ENCODE peak calls at places on chromosomes 13 and 19, in eight cellular contexts. M is IMR-90, T is tibial nerve, G is GM20000, U is activated B cell treated with CpG ODN at 0.5 μM for 24 hours, V is BJ, N is breast epithelium, Z is left lung. A is an unnamed sample.

GRCh38 chr13:67230774-67231480 is 791 bp upstream of the PCDH9 start:
- DNase-seq in M (peak), Z (peak), N (peak), T (peak), G (peak), U (peak), V (no peak), A (peak)

GRCh38 chr13:46614582-46614981 is 61.6 kb downstream of the LRCH1 start:
- DNase-seq in N (no peak), G (no peak), V (no peak), T (no peak), Z (no peak), M (peak), U (no peak), A (no peak)

GRCh38 chr13:112575295-112575622 is 12.7 kb downstream of the TUBGCP3 start:
- DNase-seq in Z (no peak), U (no peak), N (no peak), V (no peak), G (no peak), T (no peak), M (no peak), A (no peak)

GRCh38 chr13:76972430-76972829 is 19.5 kb upstream of the CLN5 start:
- DNase-seq in V (no peak), G (no peak), N (no peak), U (no peak), Z (no peak), M (no peak), T (no peak), A (no peak)

GRCh38 chr13:40549500-40550094 is 116.8 kb downstream of the FOXO1 start:
- DNase-seq in T (no peak), U (no peak), V (peak), G (no peak), Z (no peak), M (no peak), N (no peak), A (no peak)

GRCh38 chr19:16330368-16330801 is 5.8 kb downstream of the KLF2 start:
- DNase-seq in Z (peak), U (peak), V (no peak), G (peak), N (no peak), M (peak), T (no peak), A (peak)

GRCh38 chr19:48194041-48194871 is 23.8 kb downstream of the ZSWIM9 start:
- DNase-seq in U (no peak), N (no peak), Z (no peak), T (no peak), M (peak), G (peak), V (no peak), A (no peak)

GRCh38 chr19:39310558-39311311 is 9.9 kb downstream of the LRFN1 start:
- DNase-seq in T (no peak), V (no peak), U (no peak), Z (peak), G (peak), N (no peak), M (no peak), A (no peak)

GRCh38 chr19:45153339-45154063 is 7.3 kb downstream of the NKPD1 start:
- DNase-seq in Z (no peak), M (peak), T (no peak), U (peak), G (peak), V (no peak), N (no peak), A (no peak)

GRCh38 chr19:13825489-13826475 is 30.5 kb downstream of the ZSWIM4 start:
- DNase-seq in U (no peak), N (no peak), M (no peak), G (no peak), T (no peak), Z (peak), V (no peak), A (no peak)

GRCh38 chr19:58328999-58329398 is 2.2 kb downstream of the ZSCAN22 start:
- DNase-seq in Z (no peak), U (no peak), T (no peak), N (no peak), M (no peak), V (no peak), G (no peak), A (no peak)
- TF ChIP-seq CTCF in Z (no peak), U (no peak), T (no peak), N (no peak), M (no peak), V (no peak), G (no peak), A (no peak)

GRCh38 chr19:49987159-49987698 is 26.3 kb upstream of the SIGLEC11 start:
- DNase-seq in T (peak), Z (peak), G (peak), V (peak), M (peak), N (peak), U (peak), A (peak)
- TF ChIP-seq CTCF in T (no peak), Z (peak), G (no peak), V (no peak), M (peak), N (peak), U (no peak), A (no peak)

GRCh38 chr19:18771328-18772242 is 19.5 kb downstream of the COMP start:
- DNase-seq in Z (no peak), V (no peak), U (no peak), T (no peak), M (no peak), G (peak), N (no peak), A (no peak)
- TF ChIP-seq CTCF in Z (no peak), V (peak), U (no peak), T (no peak), M (peak), G (no peak), N (no peak), A (peak)

DNA sequence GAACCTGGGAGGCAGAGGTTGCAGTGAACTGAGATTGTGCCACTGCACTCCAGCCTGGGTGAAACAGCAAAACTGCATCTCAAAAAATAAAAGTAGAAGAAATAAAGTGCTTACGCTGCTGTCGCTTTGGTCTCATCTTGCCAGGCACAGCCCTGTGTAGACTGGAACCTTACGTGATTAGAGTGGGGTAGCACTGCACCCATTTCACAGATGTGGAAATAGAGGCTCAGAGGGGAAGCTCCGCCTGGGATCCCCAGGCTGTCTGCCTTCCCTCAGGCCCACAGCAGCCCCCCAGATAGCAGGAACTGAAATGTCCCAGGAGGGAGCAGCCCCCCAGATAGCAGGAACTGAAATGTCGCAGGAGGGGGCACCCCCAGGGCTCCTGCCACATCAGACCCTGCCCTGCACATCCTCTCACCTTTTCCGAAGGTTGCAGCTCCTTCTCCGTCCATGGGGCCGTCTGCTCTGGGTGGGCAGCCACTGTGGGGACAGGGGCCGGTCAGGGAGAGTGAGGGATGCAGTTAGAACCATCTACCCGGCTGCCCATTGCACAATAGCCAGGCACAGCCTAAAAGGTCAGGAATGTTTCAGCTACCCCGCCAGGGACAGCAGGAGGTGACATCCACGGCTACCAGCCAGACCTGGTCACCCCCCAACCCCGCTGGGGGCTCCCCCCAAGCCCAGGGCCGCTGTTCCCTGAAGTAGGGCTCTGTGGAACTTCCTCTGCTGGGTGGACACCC is 1.9 kb downstream of the PLIN4 start:
- DNase-seq in M (no peak), N (no peak), U (no peak), T (no peak), V (no peak), G (no peak), Z (no peak), A (no peak)
- TF ChIP-seq CTCF in M (no peak), N (no peak), U (no peak), T (no peak), V (no peak), G (no peak), Z (no peak), A (no peak)

GRCh38 chr13:79340490-79340889 is 65.6 kb downstream of the RBM26 start:
- DNase-seq in V (no peak), U (no peak), T (no peak), N (no peak), Z (no peak), M (no peak), G (no peak), A (no peak)
- TF ChIP-seq CTCF in V (no peak), U (no peak), T (no peak), N (no peak), Z (no peak), M (no peak), G (no peak), A (peak)

GRCh38 chr19:11698231-11698630 is 40.5 kb downstream of the ZNF823 start:
- DNase-seq in N (no peak), M (no peak), V (no peak), U (no peak), T (no peak), G (no peak), Z (no peak), A (no peak)

GRCh38 chr19:11694533-11695439 is 44.0 kb downstream of the ZNF823 start:
- DNase-seq in U (peak), Z (peak), N (peak), G (peak), T (peak), M (peak), V (peak), A (peak)

GRCh38 chr19:11697284-11697855 is 41.4 kb downstream of the ZNF823 start:
- DNase-seq in V (no peak), G (no peak), N (no peak), M (no peak), Z (no peak), U (no peak), T (no peak), A (no peak)

GRCh38 chr19:11693505-11694499 is 44.9 kb downstream of the ZNF823 start:
- DNase-seq in N (no peak), Z (no peak), M (peak), T (no peak), U (no peak), G (no peak), V (peak), A (peak)

DNA sequence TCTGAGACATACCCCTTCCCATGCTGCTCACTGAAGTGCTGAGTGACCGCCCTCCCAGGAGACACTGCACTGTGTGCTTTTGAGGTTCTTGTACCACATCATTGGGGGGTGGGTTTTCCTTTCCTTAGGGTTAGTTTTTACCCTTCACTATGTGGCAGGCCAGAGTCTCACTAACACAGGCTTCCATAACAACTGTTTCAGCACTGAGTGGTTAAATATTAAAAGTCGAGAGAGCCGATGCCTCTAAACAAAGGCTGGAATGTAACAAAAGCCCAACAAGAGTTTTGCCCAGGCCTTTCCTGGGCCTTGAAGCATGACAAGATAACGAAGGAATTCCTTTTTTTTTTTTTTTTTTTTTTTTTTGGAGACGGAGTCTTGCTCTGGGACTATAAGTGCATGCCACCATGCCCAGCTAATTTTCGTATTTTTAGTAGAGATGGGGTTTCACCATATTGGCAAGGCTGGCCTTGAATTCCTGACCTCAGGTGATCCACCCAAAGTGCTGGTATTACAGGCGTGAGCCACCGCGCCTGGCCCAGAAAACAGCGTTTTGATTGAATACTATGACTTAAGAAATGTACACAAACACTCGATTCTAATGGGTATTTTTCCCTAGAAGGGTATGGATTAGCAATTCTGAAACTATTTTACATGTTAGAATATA is 46.5 kb downstream of the ZNF823 start:
- DNase-seq in T (no peak), U (no peak), N (no peak), G (no peak), M (no peak), Z (no peak), V (no peak), A (no peak)
- TF ChIP-seq CTCF in T (no peak), U (no peak), N (no peak), G (no peak), M (no peak), Z (no peak), V (no peak), A (no peak)

DNA sequence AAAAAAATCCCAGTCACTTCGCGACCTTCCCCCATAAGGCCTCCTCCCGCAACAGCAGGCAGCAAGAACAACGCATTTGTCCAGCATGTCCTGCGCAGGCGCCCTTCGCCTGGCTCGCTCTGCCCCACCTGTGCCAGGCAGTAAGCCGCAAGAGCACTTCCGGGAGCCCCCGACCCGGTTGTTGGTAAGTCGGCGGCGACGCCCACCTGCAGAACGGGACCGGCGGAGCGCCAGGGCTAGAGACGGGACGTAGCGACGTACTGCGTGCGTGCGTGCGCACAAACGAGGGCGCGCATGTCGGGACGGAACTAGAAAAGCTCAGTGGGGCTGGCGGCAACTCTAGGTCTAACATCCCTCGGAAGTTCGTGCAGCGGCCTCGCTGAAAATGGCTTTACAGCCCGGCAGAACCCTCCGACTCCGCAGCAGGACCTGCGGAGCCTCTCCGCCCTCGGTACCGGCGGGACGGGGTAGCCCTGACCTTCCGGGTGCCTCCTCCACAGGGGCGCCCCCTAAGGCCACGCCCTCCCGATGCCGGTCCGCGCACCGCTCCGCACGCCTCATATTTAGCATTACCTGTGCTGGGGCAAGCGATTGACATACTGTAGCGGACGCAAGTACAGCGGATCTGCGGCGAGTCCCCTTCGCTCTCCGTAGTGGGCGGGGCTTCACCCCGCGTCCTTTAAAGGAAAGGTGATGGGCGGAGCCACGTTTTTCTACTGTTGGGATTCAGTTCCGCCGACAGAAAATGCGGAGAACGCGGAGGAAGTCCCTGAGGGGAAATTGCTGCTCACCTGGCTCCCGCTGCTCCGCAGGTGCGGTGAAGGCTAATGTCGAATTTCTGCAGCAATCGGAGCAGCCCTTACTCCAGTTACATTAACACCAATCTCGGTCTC is at the start of gene MTIF3:
- DNase-seq in G (peak), M (peak), V (peak), Z (peak), T (peak), U (peak), N (peak), A (peak)
- TF ChIP-seq CTCF in G (no peak), M (no peak), V (no peak), Z (no peak), T (no peak), U (no peak), N (no peak), A (peak)

A was measured in HFFc6.